ENCODE peak calls at places on chromosomes 4 and X, in nine cellular contexts. U is DND-41, Y is neural progenitor cell, J is stomach, D is brain microvascular endothelial cell, I is body of pancreas, B is AG04450, F is cardiac muscle cell, W is psoas muscle. X is an unnamed sample.

GRCh38 chrX:41116948-41117347 is 31.7 kb downstream of the USP9X start:
- DNase-seq in U (no peak), Y (no peak), J (no peak), D (no peak), I (no peak), B (no peak), F (no peak), W (no peak), X (peak)

GRCh38 chrX:74923942-74924448 is 1.3 kb downstream of the NEXMIF start:
- DNase-seq in U (no peak), Y (peak), J (no peak), D (no peak), I (peak), B (no peak), F (peak), W (peak), X (no peak)

GRCh38 chr4:2795558-2796260 is 2.8 kb downstream of the SH3BP2 start:
- DNase-seq in U (no peak), Y (peak), J (peak), D (no peak), I (no peak), B (no peak), F (no peak), W (peak), X (no peak)

GRCh38 chr4:48269861-48270515 is 350 bp upstream of the TEC start:
- DNase-seq in U (peak), Y (peak), J (peak), D (peak), I (peak), B (no peak), F (peak), W (peak), X (peak)

GRCh38 chr4:107255596-107255995 is 219.5 kb upstream of the DKK2 start:
- DNase-seq in U (no peak), Y (no peak), J (no peak), D (no peak), I (no peak), B (no peak), F (peak), W (no peak), X (no peak)

GRCh38 chr4:74886490-74886889 is 46.4 kb upstream of the PARM1 start:
- DNase-seq in U (no peak), Y (no peak), J (no peak), D (no peak), I (no peak), B (no peak), F (peak), W (no peak), X (no peak)

GRCh38 chr4:2771264-2771663 is 15.1 kb upstream of the TNIP2 start:
- DNase-seq in U (no peak), Y (no peak), J (no peak), D (no peak), I (no peak), B (no peak), F (no peak), W (no peak), X (no peak)

GRCh38 chr4:19224820-19225219 is 1026.9 kb upstream of the SLIT2 start:
- DNase-seq in U (no peak), Y (peak), J (no peak), D (no peak), I (no peak), B (no peak), F (peak), W (no peak), X (peak)

GRCh38 chr4:71204056-71204455 is 134.8 kb upstream of the SLC4A4 start:
- DNase-seq in U (no peak), Y (no peak), J (no peak), D (no peak), I (no peak), B (no peak), F (no peak), W (no peak), X (no peak)

GRCh38 chr4:6749340-6750171 is 33.0 kb upstream of the KIAA0232 start:
- DNase-seq in U (no peak), Y (no peak), J (peak), D (peak), I (peak), B (no peak), F (peak), W (peak), X (no peak)

GRCh38 chrX:154471870-154472684 is 7.0 kb downstream of the LAGE3 start:
- DNase-seq in U (no peak), Y (no peak), J (no peak), D (no peak), I (no peak), B (no peak), F (no peak), W (no peak), X (no peak)

GRCh38 chr4:10598829-10599228 is 85.7 kb downstream of the CLNK start:
- DNase-seq in U (no peak), Y (no peak), J (no peak), D (no peak), I (no peak), B (no peak), F (no peak), W (no peak), X (no peak)

GRCh38 chr4:169885893-169886292 is 128.1 kb upstream of the HPF1 start:
- DNase-seq in U (no peak), Y (no peak), J (no peak), D (no peak), I (no peak), B (no peak), F (no peak), W (no peak), X (no peak)

GRCh38 chrX:149372861-149373260 is 132.2 kb downstream of the IDS start:
- DNase-seq in U (no peak), Y (no peak), J (no peak), D (no peak), I (no peak), B (no peak), F (no peak), W (no peak), X (no peak)

GRCh38 chr4:71784569-71785197 is 804 bp upstream of the GC start:
- DNase-seq in U (no peak), Y (no peak), J (no peak), D (no peak), I (no peak), B (no peak), F (no peak), W (no peak), X (no peak)

GRCh38 chr4:137623013-137623412 is 90.7 kb upstream of the PCDH18 start:
- DNase-seq in U (no peak), Y (peak), J (no peak), D (no peak), I (no peak), B (no peak), F (peak), W (no peak), X (no peak)

GRCh38 chr4:164203476-164203875 is 550.5 kb upstream of the SMIM31 start:
- DNase-seq in U (no peak), Y (no peak), J (no peak), D (no peak), I (no peak), B (no peak), F (no peak), W (no peak), X (no peak)

GRCh38 chrX:63526863-63527262 is 175.7 kb upstream of the SPIN4 start:
- DNase-seq in U (no peak), Y (no peak), J (no peak), D (no peak), I (no peak), B (no peak), F (no peak), W (no peak), X (no peak)

GRCh38 chr4:15348695-15349094 is 79.1 kb upstream of the C1QTNF7 start:
- DNase-seq in U (no peak), Y (no peak), J (no peak), D (no peak), I (no peak), B (no peak), F (no peak), W (no peak), X (no peak)

GRCh38 chr4:1021386-1022050 is 10.1 kb downstream of the FGFRL1 start:
- DNase-seq in U (no peak), Y (no peak), J (no peak), D (no peak), I (no peak), B (no peak), F (no peak), W (no peak), X (no peak)

GRCh38 chr4:110270492-110271197 is 72.2 kb upstream of the ELOVL6 start:
- DNase-seq in U (no peak), Y (no peak), J (no peak), D (peak), I (no peak), B (peak), F (peak), W (no peak), X (no peak)

GRCh38 chr4:32032136-32032672 is 1312.0 kb downstream of the PCDH7 start:
- DNase-seq in U (no peak), Y (no peak), J (no peak), D (no peak), I (no peak), B (no peak), F (no peak), W (no peak), X (no peak)

GRCh38 chrX:77668391-77669237 is 117.4 kb downstream of the ATRX start:
- DNase-seq in U (no peak), Y (no peak), J (no peak), D (peak), I (no peak), B (no peak), F (peak), W (no peak), X (no peak)

GRCh38 chrX:119790977-119791436 is 423 bp downstream of the RPL39 start:
- DNase-seq in U (peak), Y (no peak), J (no peak), D (peak), I (no peak), B (no peak), F (peak), W (no peak), X (peak)

GRCh38 chr4:71107732-71108131 is 114.3 kb downstream of the DCK start:
- DNase-seq in U (no peak), Y (no peak), J (no peak), D (no peak), I (no peak), B (no peak), F (no peak), W (no peak), X (peak)

GRCh38 chr4:4430492-4431195 is 43.7 kb downstream of the NSG1 start:
- DNase-seq in U (peak), Y (peak), J (no peak), D (peak), I (no peak), B (peak), F (peak), W (no peak), X (no peak)

GRCh38 chrX:68822641-68823410 is 6.0 kb upstream of the EFNB1 start:
- DNase-seq in U (no peak), Y (peak), J (no peak), D (peak), I (peak), B (no peak), F (peak), W (no peak), X (peak)

GRCh38 chr4:962231-963208 is 10.8 kb downstream of the DGKQ start:
- DNase-seq in U (no peak), Y (no peak), J (no peak), D (no peak), I (no peak), B (no peak), F (no peak), W (no peak), X (no peak)

GRCh38 chr4:25157071-25157470 is 3.2 kb downstream of the SEPSECS start:
- DNase-seq in U (no peak), Y (no peak), J (no peak), D (no peak), I (no peak), B (no peak), F (no peak), W (no peak), X (no peak)
- H3K27ac ChIP-seq in U (no peak), Y (no peak), J (no peak), D (no peak), I (no peak), B (no peak), F (no peak), W (no peak), X (no peak)

GRCh38 chr4:53436251-53436650 is 58.8 kb downstream of the FIP1L1 start:
- DNase-seq in U (no peak), Y (no peak), J (no peak), D (no peak), I (no peak), B (no peak), F (peak), W (no peak), X (no peak)

GRCh38 chr4:53432528-53433424 is 55.3 kb downstream of the FIP1L1 start:
- DNase-seq in U (no peak), Y (no peak), J (no peak), D (no peak), I (no peak), B (no peak), F (no peak), W (no peak), X (no peak)

DNA sequence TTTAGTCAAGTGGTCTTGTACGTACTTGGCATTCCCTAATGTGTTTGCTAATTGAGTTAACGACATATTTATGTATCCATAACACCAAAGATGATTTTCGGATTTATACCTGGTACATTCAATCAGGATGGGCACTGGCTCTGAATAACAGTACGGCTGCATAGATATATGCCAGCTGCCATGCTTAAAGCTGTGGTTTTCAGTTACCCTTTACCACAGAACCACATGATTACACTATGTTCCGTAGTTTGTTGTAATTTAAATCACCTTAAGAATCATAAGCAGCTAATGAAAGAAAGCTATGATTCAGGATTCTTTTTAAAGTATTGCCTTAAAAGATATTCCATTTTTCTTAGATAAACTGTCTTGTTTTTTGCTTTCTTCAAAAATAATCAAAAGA is 53.6 kb downstream of the FIP1L1 start:
- DNase-seq in U (peak), Y (no peak), J (no peak), D (no peak), I (no peak), B (no peak), F (no peak), W (no peak), X (peak)
- H3K27ac ChIP-seq in U (peak), Y (no peak), J (no peak), D (no peak), I (no peak), B (no peak), F (no peak), W (no peak), X (no peak)

DNA sequence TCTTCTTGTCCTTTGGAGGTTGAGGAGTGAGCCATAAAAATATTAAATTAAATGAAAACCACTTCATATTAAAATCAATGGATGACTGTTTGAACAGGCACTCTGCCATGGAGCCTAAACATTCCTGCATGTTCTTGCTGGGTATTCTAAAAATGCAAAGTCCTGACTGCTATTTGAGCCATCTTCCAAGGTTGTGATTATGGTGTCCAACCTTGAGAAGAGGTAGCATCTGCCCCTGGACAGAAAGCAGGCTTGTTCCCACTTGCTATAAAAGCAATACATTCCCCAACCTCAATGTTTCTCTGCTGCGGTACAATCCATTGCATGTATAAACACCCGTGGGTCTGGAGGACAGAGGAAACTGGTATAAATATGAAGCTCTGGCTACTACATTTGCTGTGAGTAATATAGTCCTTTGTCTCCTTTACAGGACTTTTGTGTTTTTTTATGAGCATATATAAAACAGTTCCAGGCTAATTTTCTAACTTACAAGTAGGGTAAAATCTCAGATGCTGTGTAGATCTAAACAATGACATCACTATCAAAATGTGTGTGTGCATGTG is 70.8 kb upstream of the FAT4 start:
- DNase-seq in U (no peak), Y (no peak), J (no peak), D (no peak), I (no peak), B (no peak), F (peak), W (no peak), X (no peak)
- H3K27ac ChIP-seq in U (no peak), Y (no peak), J (no peak), D (no peak), I (no peak), B (no peak), F (no peak), W (no peak), X (no peak)

DNA sequence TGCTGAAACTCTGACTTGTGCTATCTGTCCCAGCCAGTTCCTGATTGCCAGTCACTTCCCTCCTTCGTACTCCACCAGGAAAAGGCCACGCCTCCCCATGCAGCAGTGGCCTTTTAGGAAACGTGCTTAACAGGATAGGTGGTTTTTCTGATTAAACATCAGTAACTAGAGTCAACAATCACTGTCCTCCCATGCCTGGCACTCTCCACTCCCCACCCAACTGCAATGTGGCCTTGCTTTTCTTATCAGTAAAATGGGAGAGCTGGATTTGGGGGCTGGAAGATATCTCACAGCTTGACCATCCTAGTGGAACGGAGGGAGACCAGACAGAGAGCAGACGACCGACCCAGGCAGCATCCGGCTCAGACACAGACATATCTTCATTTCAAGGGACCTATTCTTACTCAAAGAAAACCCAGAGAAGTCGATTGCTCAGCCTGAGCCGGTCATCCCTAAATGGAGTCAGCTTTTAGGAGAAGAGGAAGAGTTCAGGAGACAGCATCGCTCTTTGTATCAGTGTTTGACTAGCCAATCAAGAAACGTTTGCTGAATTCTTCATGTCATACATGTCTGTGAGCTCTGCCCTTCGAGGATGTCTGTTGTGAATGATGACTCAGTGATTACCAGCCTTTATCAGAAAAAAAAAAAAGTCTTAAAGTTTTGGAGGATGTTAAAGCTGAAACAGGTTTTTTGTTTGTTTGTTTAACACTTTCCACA is 12.7 kb upstream of the UBA6 start:
- DNase-seq in U (no peak), Y (no peak), J (no peak), D (peak), I (no peak), B (no peak), F (peak), W (no peak), X (no peak)
- H3K27ac ChIP-seq in U (no peak), Y (no peak), J (no peak), D (peak), I (no peak), B (peak), F (no peak), W (no peak), X (peak)

X was measured in CD4-positive, CD25-positive, alpha-beta regulatory T cell.